ENCODE peak calls at places on chromosomes 2 and 18, in four cellular contexts. X is kidney, Z is tibial nerve, J is GM06990. C is an unnamed sample.

GRCh38 chr2:190467575-190468083 is 59.5 kb downstream of the MFSD6 start:
- DNase-seq in X (no peak), Z (no peak), J (no peak), C (no peak)

GRCh38 chr2:221429741-221430491 is 142.2 kb downstream of the EPHA4 start:
- DNase-seq in X (no peak), Z (no peak), J (no peak), C (no peak)

GRCh38 chr2:38301340-38301968 is 75.6 kb downstream of the ATL2 start:
- DNase-seq in X (no peak), Z (no peak), J (peak; percentile 25), C (no peak)

GRCh38 chr2:88099798-88100488 is 27.9 kb downstream of the FABP1 start:
- DNase-seq in X (no peak), Z (no peak), J (no peak), C (no peak)

GRCh38 chr18:45901654-45902210 is 65.4 kb downstream of the EPG5 start:
- DNase-seq in X (no peak), Z (no peak), J (no peak), C (no peak)

GRCh38 chr18:39743463-39743862 is 2177.9 kb upstream of the CELF4 start:
- DNase-seq in X (no peak), Z (no peak), J (no peak), C (no peak)

GRCh38 chr2:76193098-76193497 is 482.4 kb upstream of the GCFC2 start:
- DNase-seq in X (no peak), Z (no peak), J (no peak), C (no peak)

GRCh38 chr2:219603784-219604183 is 6.1 kb downstream of the STK11IP start:
- DNase-seq in X (no peak), Z (no peak), J (no peak), C (no peak)

GRCh38 chr18:75307530-75307929 is 96.9 kb downstream of the TSHZ1 start:
- DNase-seq in X (no peak), Z (no peak), J (no peak), C (no peak)

GRCh38 chr18:75309564-75309963 is 99.0 kb downstream of the TSHZ1 start:
- DNase-seq in X (no peak), Z (no peak), J (no peak), C (no peak)

GRCh38 chr18:75304678-75305557 is 94.3 kb downstream of the TSHZ1 start:
- DNase-seq in X (no peak), Z (no peak), J (no peak), C (no peak)

DNA sequence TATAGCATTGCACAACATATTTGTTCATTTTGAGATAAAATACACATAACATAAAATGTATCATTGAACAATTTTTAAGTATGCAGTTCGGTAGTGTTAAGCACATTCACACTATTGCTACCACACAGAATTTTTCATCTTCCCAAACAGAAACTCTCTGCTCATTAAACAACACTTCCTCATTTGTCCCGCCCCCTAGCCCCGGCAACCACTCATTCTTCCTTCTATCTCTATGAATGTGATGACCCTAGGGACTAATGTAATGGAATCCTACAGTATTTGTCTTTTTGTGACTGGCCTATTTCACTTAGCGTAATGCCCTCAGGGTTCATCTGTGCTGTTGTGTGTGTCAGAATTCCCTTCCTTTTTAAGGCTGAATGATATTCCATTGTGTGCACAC is 95.4 kb downstream of the TSHZ1 start:
- DNase-seq in X (no peak), Z (no peak), J (no peak), C (no peak)
- H3K4me3 ChIP-seq in X (no peak overlapping the region), Z (no peak overlapping the region), J (no peak overlapping the region), C (no peak overlapping the region)

DNA sequence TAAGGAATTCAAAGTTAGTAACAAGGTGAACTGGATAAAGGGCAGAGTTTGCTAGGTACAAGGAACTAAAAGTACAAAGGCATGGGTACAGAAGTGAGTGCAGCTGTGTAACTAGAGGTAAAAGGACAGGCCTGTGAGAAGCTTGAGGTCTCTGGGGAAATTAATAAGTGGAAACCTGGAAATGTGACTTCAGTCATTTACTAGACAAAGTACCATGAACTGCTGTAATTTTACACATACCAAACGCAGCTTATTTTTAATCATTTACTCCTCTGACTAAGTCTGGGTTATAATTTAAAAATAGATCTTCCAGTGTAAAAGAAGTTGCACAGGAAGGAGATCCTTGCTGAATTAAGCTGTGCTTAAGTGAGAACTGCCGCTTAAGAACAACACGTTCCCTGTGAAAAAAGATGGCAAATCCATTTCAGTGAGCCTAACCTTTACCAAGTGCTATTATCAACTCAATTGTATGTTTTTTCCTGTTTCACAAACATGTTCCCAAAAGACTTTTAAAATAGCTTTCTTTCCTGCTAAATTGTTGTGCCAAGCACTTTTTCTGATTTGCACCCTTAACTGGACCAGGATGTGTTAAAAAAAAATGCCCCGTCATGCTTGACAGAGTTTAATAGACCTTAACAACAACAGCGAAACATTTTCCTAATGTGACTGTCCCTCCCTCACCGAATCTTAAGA is 44.3 kb downstream of the CALCRL start:
- DNase-seq in X (no peak), Z (no peak), J (no peak), C (no peak)
- H3K4me3 ChIP-seq in X (peak overlapping the region; percentile 49), Z (peak overlapping the region; percentile 19), J (no peak overlapping the region), C (no peak overlapping the region)

GRCh38 chr18:49431563-49431962 is 28.9 kb downstream of the DYM start:
- DNase-seq in X (no peak), Z (no peak), J (no peak), C (no peak)
- H3K4me3 ChIP-seq in X (no peak overlapping the region), Z (no peak overlapping the region), J (no peak overlapping the region), C (no peak overlapping the region)

GRCh38 chr2:12721571-12722444 is 5.1 kb downstream of the TRIB2 start:
- DNase-seq in X (peak; percentile 65), Z (no peak), J (no peak), C (no peak)
- H3K4me3 ChIP-seq in X (peak overlapping the region; percentile 88), Z (peak overlapping the region; percentile 85), J (no peak overlapping the region), C (peak overlapping the region; percentile 29)

GRCh38 chr18:26709897-26710296 is 155.6 kb downstream of the AQP4 start:
- DNase-seq in X (no peak), Z (no peak), J (no peak), C (no peak)
- H3K4me3 ChIP-seq in X (no peak overlapping the region), Z (no peak overlapping the region), J (no peak overlapping the region), C (no peak overlapping the region)

DNA sequence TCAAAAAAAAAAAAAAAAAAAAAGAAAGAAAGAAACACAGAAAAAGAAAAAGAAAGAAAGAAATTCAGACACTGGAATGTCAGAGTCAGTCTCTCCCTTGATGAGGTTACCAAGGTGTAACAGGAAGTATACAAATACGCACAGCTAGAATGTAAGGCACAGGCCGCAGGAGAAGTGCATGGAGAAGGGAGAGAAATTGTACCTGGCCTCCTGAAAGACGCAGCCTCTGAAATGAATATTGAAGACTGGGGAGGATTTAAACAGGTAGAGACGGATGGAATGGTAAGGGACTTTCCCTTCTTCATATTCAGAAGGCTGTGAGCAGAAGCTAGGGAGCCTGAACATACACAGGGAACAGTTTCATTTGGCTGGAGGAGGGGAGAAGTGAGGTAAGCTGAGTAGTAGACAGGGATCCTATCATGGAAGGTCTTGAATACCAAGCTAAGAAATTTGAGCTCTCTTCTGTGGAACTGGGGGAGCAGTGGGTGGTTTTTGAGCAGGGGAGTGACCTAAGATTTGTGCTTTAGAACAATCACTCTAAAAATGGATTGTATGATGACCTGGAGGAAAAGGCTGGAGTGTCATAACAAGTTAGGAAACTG is 112.7 kb downstream of the ANKRD44 start:
- DNase-seq in X (no peak), Z (no peak), J (no peak), C (no peak)
- H3K4me3 ChIP-seq in X (no peak overlapping the region), Z (no peak overlapping the region), J (peak overlapping the region; percentile 63), C (no peak overlapping the region)

GRCh38 chr2:43159797-43160196 is 66.6 kb downstream of the ZFP36L2 start:
- DNase-seq in X (no peak), Z (no peak), J (no peak), C (no peak)

GRCh38 chr2:43160778-43161177 is 65.6 kb downstream of the ZFP36L2 start:
- DNase-seq in X (no peak), Z (no peak), J (no peak), C (no peak)

GRCh38 chr2:43157506-43158232 is 68.7 kb downstream of the ZFP36L2 start:
- DNase-seq in X (no peak), Z (no peak), J (no peak), C (no peak)

GRCh38 chr2:43155842-43156511 is 70.4 kb downstream of the ZFP36L2 start:
- DNase-seq in X (no peak), Z (no peak), J (no peak), C (no peak)

GRCh38 chr2:43158259-43158880 is 68.0 kb downstream of the ZFP36L2 start:
- DNase-seq in X (peak; percentile 92), Z (peak; percentile 40), J (no peak), C (peak; percentile 26)
- H3K4me3 ChIP-seq in X (no peak overlapping the region), Z (no peak overlapping the region), J (no peak overlapping the region), C (no peak overlapping the region)